ENCODE peak calls at places on chromosome 5, in five cellular contexts. X is CD8-positive, alpha-beta T cell; A is PC-3; S is cardiac fibroblast; D is mammary epithelial cell. V is an unnamed sample.

GRCh38 chr5:113807384-113808053 is 294.0 kb downstream of the YTHDC2 start:
- DNase-seq in A (no peak), S (peak; percentile 31), X (no peak), D (no peak), V (no peak)

GRCh38 chr5:43036856-43037711 is 3.0 kb downstream of the ANXA2R start:
- DNase-seq in S (peak; percentile 39), D (no peak), A (peak; percentile 71), X (no peak), V (peak; percentile 65)

GRCh38 chr5:72604111-72604792 is 97.0 kb upstream of the ZNF366 start:
- DNase-seq in D (no peak), X (no peak), S (peak; percentile 66), A (no peak), V (no peak)

GRCh38 chr5:179801304-179802206 is 5.1 kb downstream of the MGAT4B start:
- DNase-seq in D (peak; percentile 18), A (no peak), S (peak; percentile 64), X (peak; percentile 92), V (peak; percentile 94)

GRCh38 chr5:78667461-78668103 is 19.0 kb upstream of the LHFPL2 start:
- DNase-seq in X (no peak), S (no peak), A (no peak), D (no peak), V (no peak)

GRCh38 chr5:85182344-85182743 is 797.7 kb upstream of the EDIL3 start:
- DNase-seq in D (no peak), X (no peak), A (no peak), S (no peak), V (peak; percentile 66)

GRCh38 chr5:492314-492893 is 31.8 kb downstream of the SLC9A3 start:
- DNase-seq in S (no peak), A (no peak), D (no peak), X (no peak), V (no peak)

GRCh38 chr5:172433513-172433912 is 20.8 kb downstream of the SH3PXD2B start:
- DNase-seq in D (no peak), X (no peak), S (no peak), A (no peak), V (no peak)

GRCh38 chr5:45376463-45376862 is 319.7 kb downstream of the HCN1 start:
- DNase-seq in S (peak; percentile 2), D (no peak), X (no peak), A (peak; percentile 27), V (no peak)

GRCh38 chr5:98482321-98483111 is 290.9 kb upstream of the RGMB start:
- DNase-seq in D (no peak), X (no peak), S (no peak), A (no peak), V (no peak)

GRCh38 chr5:1641041-1641440 is 117.3 kb upstream of the LPCAT1 start:
- DNase-seq in A (no peak), X (no peak), D (no peak), S (no peak), V (no peak)

GRCh38 chr5:53472279-53472678 is 8.2 kb upstream of the FST start:
- DNase-seq in A (no peak), S (no peak), X (no peak), D (no peak), V (no peak)

GRCh38 chr5:149646564-149646963 is 65.3 kb downstream of the ARHGEF37 start:
- DNase-seq in X (peak; percentile 68), A (no peak), D (peak; percentile 53), S (no peak), V (no peak)

GRCh38 chr5:146681586-146681945 is 165.6 kb upstream of the GPR151 start:
- DNase-seq in X (no peak), S (no peak), D (no peak), A (no peak), V (no peak)

GRCh38 chr5:157390924-157391297 is 69.1 kb upstream of the NIPAL4 start:
- DNase-seq in S (no peak), A (no peak), X (no peak), D (no peak), V (no peak)

GRCh38 chr5:139877129-139877597 is 81.6 kb downstream of the PSD2 start:
- DNase-seq in A (peak; percentile 90), S (no peak), D (peak; percentile 85), X (no peak), V (no peak)

GRCh38 chr5:66223637-66224036 is 79.5 kb downstream of the SREK1 start:
- DNase-seq in X (no peak), A (peak; percentile 33), D (no peak), S (peak; percentile 18), V (no peak)

GRCh38 chr5:38157024-38157423 is 101.3 kb upstream of the EGFLAM start:
- DNase-seq in X (no peak), D (no peak), A (no peak), S (no peak), V (no peak)

GRCh38 chr5:73158313-73158712 is 14.7 kb upstream of the TMEM174 start:
- DNase-seq in D (peak; percentile 35), X (no peak), S (no peak), A (no peak), V (no peak)

GRCh38 chr5:69276422-69277174 is 41.9 kb downstream of the CDK7 start:
- DNase-seq in A (peak; percentile 2), X (no peak), D (no peak), S (peak; percentile 26), V (no peak)

GRCh38 chr5:168339151-168340140 is 48.0 kb downstream of the WWC1 start:
- DNase-seq in S (no peak), X (no peak), A (peak; percentile 25), D (no peak), V (no peak)
- TF ChIP-seq CTCF in S (no peak), X (no peak), A (peak; percentile 24), D (no peak), V (no peak)

GRCh38 chr5:171387970-171388815 is 544 bp downstream of the NPM1 start:
- DNase-seq in A (peak; percentile 74), D (peak; percentile 74), X (peak; percentile 79), S (peak; percentile 79), V (peak; percentile 84)
- TF ChIP-seq CTCF in A (no peak), D (no peak), X (no peak), S (peak; percentile 2), V (no peak)

GRCh38 chr5:138107213-138107612 is 23.4 kb downstream of the WNT8A start:
- DNase-seq in D (no peak), X (no peak), S (no peak), A (no peak), V (no peak)

GRCh38 chr5:138105709-138106108 is 21.9 kb downstream of the WNT8A start:
- DNase-seq in D (no peak), A (no peak), S (no peak), X (no peak), V (no peak)

GRCh38 chr5:138102454-138103320 is 18.9 kb downstream of the WNT8A start:
- DNase-seq in A (no peak), X (no peak), D (no peak), S (no peak), V (no peak)

DNA sequence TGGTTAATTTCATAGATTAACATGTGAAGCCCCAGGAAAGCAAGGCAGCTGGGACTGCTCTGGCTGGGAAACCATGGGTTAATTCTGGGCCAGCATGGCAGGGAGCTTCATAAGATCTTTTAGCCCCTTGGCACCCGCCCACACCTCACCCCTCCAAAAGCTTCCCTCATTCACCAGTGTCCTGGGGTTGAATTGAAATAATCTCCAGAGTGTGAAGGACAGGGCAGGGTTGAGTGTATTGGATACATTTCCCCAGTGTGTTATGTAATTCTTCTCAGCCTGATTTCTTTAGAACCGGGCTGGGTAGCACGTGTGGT is 19.4 kb downstream of the WNT8A start:
- DNase-seq in A (no peak), X (no peak), D (no peak), S (no peak), V (no peak)
- TF ChIP-seq CTCF in A (no peak), X (no peak), D (no peak), S (no peak), V (no peak)

DNA sequence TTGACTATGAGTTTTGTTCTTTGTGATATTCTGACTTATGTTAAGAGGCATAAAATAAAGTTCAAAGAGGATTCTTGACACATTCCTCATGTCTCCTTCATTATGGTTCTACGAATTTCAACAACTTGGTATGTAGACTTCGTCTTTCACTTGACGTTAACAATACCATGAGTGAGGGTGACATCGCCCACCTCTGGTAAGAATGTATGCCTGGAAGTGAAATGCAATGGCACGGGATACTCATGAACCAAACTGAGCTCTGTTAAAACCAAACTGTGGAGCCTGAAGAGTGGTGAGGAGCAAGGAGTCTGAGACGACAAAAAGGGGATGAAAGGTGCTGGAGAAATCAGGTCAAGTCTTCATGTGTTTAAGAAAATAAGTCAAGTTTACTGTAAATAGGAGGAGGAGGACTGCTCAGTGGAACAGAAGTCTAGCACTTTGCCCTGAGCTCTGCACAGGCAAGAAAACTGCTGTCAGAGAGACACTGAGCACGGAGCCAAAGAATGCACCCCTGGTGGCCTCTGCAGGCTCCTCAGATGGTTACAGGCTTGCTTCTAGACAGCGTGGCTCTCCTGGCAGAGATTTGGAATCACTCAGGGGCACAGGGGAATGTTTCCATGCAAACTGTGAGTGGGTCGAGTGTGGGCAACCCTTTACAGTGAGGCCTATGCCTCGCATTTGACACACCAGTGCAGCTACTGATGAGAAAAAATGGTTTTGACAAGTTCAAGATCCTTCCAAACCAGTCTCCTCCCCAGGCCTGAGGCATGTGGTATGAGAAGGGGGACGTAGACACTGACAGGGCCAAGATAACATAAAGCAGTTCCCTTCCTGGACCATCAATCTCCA is 470.1 kb downstream of the IRX1 start:
- DNase-seq in S (no peak), D (no peak), X (no peak), A (no peak), V (no peak)
- TF ChIP-seq CTCF in S (no peak), D (no peak), X (no peak), A (no peak), V (no peak)

GRCh38 chr5:176929654-176930053 is 30.5 kb upstream of the HK3 start:
- DNase-seq in S (no peak), A (no peak), X (no peak), D (no peak), V (no peak)
- TF ChIP-seq CTCF in S (no peak), A (no peak), X (no peak), D (no peak), V (no peak)

GRCh38 chr5:106862450-106863193 is 808.1 kb downstream of the EFNA5 start:
- DNase-seq in A (no peak), S (peak; percentile 8), D (no peak), X (no peak), V (no peak)

GRCh38 chr5:106854941-106855340 is 815.8 kb downstream of the EFNA5 start:
- DNase-seq in X (no peak), S (no peak), D (no peak), A (no peak), V (no peak)

GRCh38 chr5:106853266-106853665 is 817.5 kb downstream of the EFNA5 start:
- DNase-seq in D (no peak), A (peak; percentile 6), S (no peak), X (no peak), V (no peak)

GRCh38 chr5:106860398-106861044 is 810.2 kb downstream of the EFNA5 start:
- DNase-seq in X (no peak), S (no peak), A (no peak), D (no peak), V (no peak)

DNA sequence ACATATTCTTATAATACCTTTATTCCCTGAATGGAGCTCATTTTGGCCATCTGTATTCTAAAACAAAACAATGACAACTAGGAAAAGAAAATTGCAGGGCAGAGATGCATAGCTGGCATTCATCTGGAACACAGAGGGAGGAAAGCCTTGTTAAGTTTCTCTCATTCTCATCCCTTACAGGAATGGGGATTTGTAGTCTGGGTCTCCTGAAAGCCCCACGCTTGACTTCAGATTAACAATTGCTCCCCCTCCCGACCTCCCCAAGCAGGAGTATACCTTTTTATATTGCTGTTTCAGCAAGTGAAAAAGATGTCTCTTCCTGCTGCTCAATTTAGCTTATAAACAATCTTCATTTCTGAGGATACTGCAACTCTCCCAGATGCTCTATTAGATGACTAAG is 812.1 kb downstream of the EFNA5 start:
- DNase-seq in D (no peak), X (no peak), A (no peak), S (no peak), V (no peak)
- TF ChIP-seq CTCF in D (no peak), X (no peak), A (no peak), S (no peak), V (no peak)

V was measured in left lung.